ENCODE peak calls at places on chromosomes 13 and 19, in ten cellular contexts. K is progenitor cell of endocrine pancreas, D is AG10803, V is lower lobe of right lung, C is tibial nerve, U is Calu3, O is left lung, M is H9, Z is BJ, Y is kidney epithelial cell. G is an unnamed sample.
A peak's percentile ranks its signal among the peaks of the same experiment; 100 is the strongest.

GRCh38 chr13:48977973-48978372 is 2.3 kb downstream of the FNDC3A start:
- DNase-seq in C (no peak), M (no peak), V (no peak), Y (no peak), U (no peak), Z (no peak), K (no peak), D (peak; percentile 36), O (no peak), G (peak; percentile 69)

GRCh38 chr19:15636026-15636425 is 4.7 kb upstream of the CYP4F3 start:
- DNase-seq in K (no peak), C (no peak), Z (no peak), D (no peak), M (no peak), Y (no peak), U (no peak), O (no peak), V (no peak), G (no peak)

GRCh38 chr13:32837973-32838940 is 178.0 kb upstream of the KL start:
- DNase-seq in Z (no peak), M (no peak), C (no peak), U (no peak), D (no peak), K (no peak), O (no peak), Y (no peak), V (no peak), G (no peak)

GRCh38 chr19:48928164-48929005 is 5.1 kb upstream of the DHDH start:
- DNase-seq in K (no peak), D (no peak), Z (no peak), M (no peak), O (no peak), C (no peak), V (peak; percentile 59), U (peak; percentile 39), Y (no peak), G (no peak)

GRCh38 chr19:18633321-18633720 is 3.5 kb upstream of the KLHL26 start:
- DNase-seq in V (no peak), D (no peak), M (no peak), Z (no peak), Y (no peak), K (no peak), U (no peak), O (no peak), C (no peak), G (no peak)

GRCh38 chr13:109447667-109448066 is 338.7 kb downstream of the IRS2 start:
- DNase-seq in K (no peak), Z (no peak), D (no peak), U (no peak), O (no peak), M (no peak), V (no peak), Y (no peak), C (no peak), G (no peak)

GRCh38 chr13:94765814-94766213 is 53.5 kb upstream of the SOX21 start:
- DNase-seq in C (no peak), Z (no peak), K (no peak), Y (no peak), D (no peak), O (no peak), V (no peak), U (no peak), M (no peak), G (no peak)

GRCh38 chr13:48260970-48261369 is 28.0 kb downstream of the ITM2B start:
- DNase-seq in O (no peak), D (no peak), Y (no peak), U (no peak), M (no peak), C (no peak), Z (no peak), V (no peak), K (no peak), G (no peak)

GRCh38 chr13:100541882-100542545 is 46.6 kb downstream of the GGACT start:
- DNase-seq in U (no peak), V (no peak), O (no peak), M (no peak), D (no peak), Y (no peak), K (no peak), Z (no peak), C (no peak), G (no peak)

GRCh38 chr13:54185785-54186184 is 1157.2 kb downstream of the OLFM4 start:
- DNase-seq in C (no peak), Z (no peak), O (no peak), Y (no peak), M (peak; percentile 59), K (no peak), D (no peak), V (no peak), U (no peak), G (no peak)

GRCh38 chr19:7638802-7639465 is 2.0 kb downstream of the STXBP2 start:
- DNase-seq in V (no peak), O (no peak), M (no peak), C (no peak), Y (no peak), Z (no peak), D (no peak), K (no peak), U (no peak), G (no peak)

GRCh38 chr13:66154981-66155380 is 1075.2 kb downstream of the PCDH9 start:
- DNase-seq in M (no peak), C (no peak), V (no peak), U (no peak), Z (peak; percentile 27), O (no peak), Y (no peak), D (peak; percentile 42), K (no peak), G (peak; percentile 24)

GRCh38 chr13:99150575-99151370 is 49.9 kb upstream of the UBAC2 start:
- DNase-seq in K (no peak), O (no peak), C (no peak), M (no peak), Y (peak; percentile 9), Z (peak; percentile 89), D (peak; percentile 87), U (no peak), V (no peak), G (peak; percentile 85)

GRCh38 chr13:108827637-108828036 is 198.2 kb downstream of the MYO16 start:
- DNase-seq in K (no peak), U (no peak), O (no peak), D (no peak), C (no peak), M (no peak), Y (no peak), V (no peak), Z (no peak), G (no peak)

GRCh38 chr13:114200673-114201005 is 21.6 kb downstream of the CFAP97D2 start:
- DNase-seq in O (peak; percentile 39), U (no peak), C (no peak), V (no peak), Z (no peak), M (no peak), Y (no peak), D (no peak), K (no peak), G (no peak)

GRCh38 chr13:66415444-66415843 is 814.7 kb downstream of the PCDH9 start:
- DNase-seq in K (no peak), U (no peak), Z (no peak), O (no peak), Y (no peak), D (no peak), V (no peak), C (no peak), M (no peak), G (no peak)

GRCh38 chr19:16435238-16435911 is 36.4 kb downstream of the EPS15L1 start:
- DNase-seq in V (no peak), D (peak; percentile 99), C (peak; percentile 71), Y (peak; percentile 82), U (no peak), M (no peak), K (no peak), O (peak; percentile 30), Z (peak; percentile 87), G (peak; percentile 95)

GRCh38 chr19:2245273-2245672 is 3.9 kb upstream of the AMH start:
- DNase-seq in Y (no peak), M (no peak), D (no peak), V (no peak), U (no peak), O (no peak), C (no peak), K (no peak), Z (no peak), G (no peak)

GRCh38 chr19:3644351-3645066 is 17.9 kb upstream of the CACTIN start:
- DNase-seq in M (no peak), O (no peak), U (no peak), D (peak; percentile 24), Z (no peak), K (no peak), Y (no peak), V (no peak), C (peak; percentile 46), G (peak; percentile 39)

GRCh38 chr13:26971990-26972888 is 199.4 kb downstream of the USP12 start:
- DNase-seq in K (no peak), Z (no peak), C (no peak), V (peak; percentile 60), Y (no peak), O (no peak), D (no peak), U (peak; percentile 62), M (peak; percentile 83), G (no peak)
- TF ChIP-seq CTCF in K (peak; percentile 58), Z (peak; percentile 61), C (no peak), V (peak; percentile 38), Y (peak; percentile 78), O (peak; percentile 11), D (peak; percentile 33), U (peak; percentile 30), M (peak; percentile 69), G (peak; percentile 11)

GRCh38 chr19:43316591-43317319 is 36.7 kb upstream of the CD177 start:
- DNase-seq in Z (no peak), M (peak; percentile 92), D (peak; percentile 40), O (no peak), K (no peak), U (peak; percentile 41), C (no peak), V (no peak), Y (no peak), G (no peak)
- TF ChIP-seq CTCF in Z (peak; percentile 58), M (peak; percentile 53), D (peak; percentile 51), O (no peak), K (peak; percentile 6), U (no peak), C (no peak), V (no peak), Y (peak; percentile 20), G (peak; percentile 55)

GRCh38 chr13:45194081-45194939 is 6.5 kb downstream of the KCTD4 start:
- DNase-seq in Z (no peak), D (peak; percentile 46), O (no peak), C (peak; percentile 36), K (no peak), M (peak; percentile 43), U (no peak), V (no peak), Y (no peak), G (peak; percentile 83)
- TF ChIP-seq CTCF in Z (peak; percentile 12), D (peak; percentile 56), O (no peak), C (peak; percentile 58), K (no peak), M (peak; percentile 57), U (no peak), V (no peak), Y (peak; percentile 49), G (peak; percentile 64)

DNA sequence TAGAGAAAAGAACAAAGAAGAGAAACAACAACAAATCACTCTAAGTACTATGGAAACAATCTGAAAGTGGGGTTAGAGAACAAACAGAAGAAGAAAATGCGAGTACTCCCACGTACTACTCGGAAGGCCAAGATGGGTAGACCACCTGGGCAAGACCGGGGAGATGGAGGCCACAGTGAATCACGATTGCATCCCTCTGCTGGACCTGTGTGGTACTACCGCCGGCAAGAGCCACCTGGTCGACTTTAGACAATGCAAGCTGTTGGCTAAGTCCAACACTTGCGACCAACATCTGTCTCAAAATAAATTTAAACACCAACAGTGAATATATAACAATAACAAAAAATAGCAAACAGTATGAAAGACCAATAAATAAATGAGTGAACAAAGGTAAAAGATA is 45.5 kb upstream of the ZNF91 start:
- DNase-seq in U (peak; percentile 11), D (no peak), Y (no peak), K (no peak), Z (no peak), M (peak; percentile 46), V (no peak), C (no peak), O (no peak), G (no peak)
- TF ChIP-seq CTCF in U (peak; percentile 54), D (peak; percentile 27), Y (peak; percentile 31), K (peak; percentile 51), Z (peak; percentile 32), M (peak; percentile 55), V (peak; percentile 22), C (no peak), O (no peak), G (peak; percentile 41)